ENCODE peak calls at places on chromosomes 11 and 22, in nine cellular contexts. O is fibroblast of lung, Z is AG09309, L is A549, S is GM12891, G is activated T-helper 1 cell treated with Interleukin-2 at 50 U/mL for 16 hours, T is heart left ventricle, C is fibroblast of pulmonary artery, R is mesothelial cell of epicardium. X is an unnamed sample.

GRCh38 chr11:68351450-68352275 is 39.3 kb downstream of the LRP5 start:
- DNase-seq in R (no peak), T (peak), Z (no peak), C (no peak), O (no peak), G (no peak), S (no peak), L (peak), X (no peak)

GRCh38 chr11:79052539-79052938 is 388.3 kb downstream of the TENM4 start:
- DNase-seq in L (no peak), S (no peak), C (no peak), Z (no peak), G (no peak), O (peak), R (no peak), T (no peak), X (no peak)

GRCh38 chr22:22717723-22718122 is 73.3 kb downstream of the GGTLC2 start:
- DNase-seq in Z (no peak), S (no peak), T (no peak), G (no peak), L (no peak), C (no peak), O (no peak), R (no peak), X (no peak)

GRCh38 chr11:73838443-73839122 is 38.1 kb downstream of the COA4 start:
- DNase-seq in S (no peak), G (no peak), R (no peak), L (no peak), T (no peak), C (peak), O (peak), Z (peak), X (no peak)

GRCh38 chr11:116162541-116163230 is 610.1 kb downstream of the BUD13 start:
- DNase-seq in R (no peak), C (no peak), Z (no peak), T (no peak), L (no peak), O (no peak), G (no peak), S (no peak), X (no peak)

GRCh38 chr11:82750643-82751139 is 17.0 kb upstream of the FAM181B start:
- DNase-seq in C (no peak), L (no peak), R (no peak), T (no peak), G (no peak), S (no peak), O (no peak), Z (no peak), X (no peak)

GRCh38 chr22:48947636-48948035 is 880.0 kb downstream of the BRD1 start:
- DNase-seq in G (no peak), O (no peak), Z (no peak), R (peak), L (no peak), S (no peak), C (no peak), T (no peak), X (no peak)

GRCh38 chr11:103358251-103358650 is 249.0 kb downstream of the DYNC2H1 start:
- DNase-seq in S (no peak), T (no peak), O (peak), Z (no peak), R (no peak), C (peak), L (no peak), G (no peak), X (no peak)

GRCh38 chr11:16793511-16793910 is 55.1 kb downstream of the C11orf58 start:
- DNase-seq in L (no peak), T (no peak), O (no peak), R (no peak), S (no peak), Z (no peak), G (no peak), C (no peak), X (no peak)

GRCh38 chr11:122862091-122862490 is 20.5 kb upstream of the JHY start:
- DNase-seq in O (no peak), S (no peak), C (no peak), L (no peak), G (no peak), R (no peak), T (no peak), Z (no peak), X (no peak)

GRCh38 chr11:70505761-70506657 is 107.7 kb downstream of the CTTN start:
- DNase-seq in G (no peak), Z (no peak), C (no peak), L (no peak), R (no peak), S (no peak), O (no peak), T (no peak), X (no peak)

GRCh38 chr11:30333405-30333804 is 10.5 kb downstream of the ARL14EP start:
- DNase-seq in S (no peak), O (no peak), L (peak), T (no peak), Z (no peak), R (no peak), C (peak), G (no peak), X (no peak)

GRCh38 chr22:29152381-29153138 is 53.1 kb upstream of the EMID1 start:
- DNase-seq in G (no peak), Z (no peak), R (no peak), S (no peak), O (no peak), T (peak), C (peak), L (no peak), X (no peak)

GRCh38 chr11:72220696-72221363 is 3.7 kb upstream of the INPPL1 start:
- DNase-seq in R (peak), T (no peak), C (no peak), L (no peak), Z (no peak), O (no peak), S (no peak), G (no peak), X (no peak)

GRCh38 chr11:117969160-117969991 is 16.8 kb upstream of the IL10RA start:
- DNase-seq in T (no peak), O (no peak), S (no peak), C (no peak), R (peak), G (no peak), L (no peak), Z (no peak), X (no peak)

GRCh38 chr11:63782749-63783148 is 14.2 kb upstream of the ZFTA start:
- DNase-seq in T (no peak), L (no peak), R (no peak), O (no peak), C (no peak), Z (no peak), S (no peak), G (no peak), X (no peak)

GRCh38 chr11:57459112-57460016 is 964 bp upstream of the RTN4RL2 start:
- DNase-seq in G (no peak), O (no peak), T (no peak), Z (no peak), C (no peak), L (peak), S (no peak), R (no peak), X (no peak)

GRCh38 chr11:127412722-127413121 is 412.2 kb upstream of the KIRREL3 start:
- DNase-seq in L (no peak), R (no peak), Z (no peak), S (no peak), G (no peak), O (no peak), C (no peak), T (no peak), X (no peak)

GRCh38 chr22:39802682-39803081 is 90.9 kb downstream of the ENTHD1 start:
- DNase-seq in R (no peak), L (no peak), Z (no peak), C (no peak), S (no peak), T (no peak), O (no peak), G (no peak), X (no peak)

GRCh38 chr11:118415739-118416068 is 14.3 kb downstream of the ATP5MG start:
- DNase-seq in R (no peak), G (no peak), Z (peak), C (peak), T (peak), L (peak), O (peak), S (no peak), X (no peak)

GRCh38 chr11:2529636-2530035 is 84.8 kb downstream of the KCNQ1 start:
- DNase-seq in T (no peak), S (no peak), G (no peak), C (no peak), L (no peak), O (no peak), R (no peak), Z (no peak), X (no peak)

GRCh38 chr22:48782817-48783511 is 1044.7 kb downstream of the BRD1 start:
- DNase-seq in Z (no peak), O (no peak), C (no peak), T (no peak), L (no peak), R (no peak), G (no peak), S (no peak), X (no peak)

GRCh38 chr11:14315130-14315529 is 43.9 kb downstream of the RRAS2 start:
- DNase-seq in T (no peak), G (no peak), R (no peak), S (no peak), C (no peak), L (no peak), O (no peak), Z (no peak), X (no peak)

GRCh38 chr11:79160786-79161403 is 279.9 kb downstream of the TENM4 start:
- DNase-seq in C (peak), L (no peak), G (no peak), Z (no peak), T (no peak), S (no peak), R (no peak), O (peak), X (no peak)

GRCh38 chr11:74776546-74776945 is 27.9 kb downstream of the RNF169 start:
- DNase-seq in T (no peak), R (no peak), S (no peak), G (no peak), Z (no peak), O (no peak), C (no peak), L (no peak), X (no peak)

GRCh38 chr11:33934450-33934849 is 42.6 kb upstream of the LMO2 start:
- DNase-seq in O (no peak), Z (no peak), T (no peak), L (no peak), G (no peak), R (no peak), S (no peak), C (no peak), X (no peak)

GRCh38 chr11:61146413-61146812 is 14.8 kb downstream of the VPS37C start:
- DNase-seq in S (no peak), T (peak), C (no peak), R (no peak), O (no peak), G (no peak), L (no peak), Z (no peak), X (no peak)

GRCh38 chr22:42256930-42257329 is 13.5 kb downstream of the TCF20 start:
- DNase-seq in L (no peak), T (no peak), S (no peak), O (no peak), R (no peak), Z (no peak), C (no peak), G (no peak), X (no peak)

GRCh38 chr11:65700377-65700776 is 11.7 kb upstream of the KAT5 start:
- DNase-seq in O (no peak), S (no peak), Z (no peak), T (no peak), R (no peak), G (no peak), L (no peak), C (no peak), X (no peak)

GRCh38 chr22:37862570-37863325 is 13.5 kb downstream of the EIF3L start:
- DNase-seq in C (no peak), O (peak), T (no peak), Z (no peak), S (no peak), R (no peak), G (no peak), L (no peak), X (no peak)

GRCh38 chr22:25437414-25438160 is 126.9 kb upstream of the GRK3 start:
- DNase-seq in L (no peak), C (no peak), R (no peak), Z (no peak), O (no peak), S (no peak), G (no peak), T (no peak), X (no peak)

GRCh38 chr22:38077096-38077495 is 6.9 kb downstream of the SLC16A8 start:
- DNase-seq in L (no peak), G (no peak), C (no peak), O (no peak), T (no peak), R (no peak), S (no peak), Z (no peak), X (no peak)

GRCh38 chr11:73750238-73750637 is 10.6 kb downstream of the RAB6A start:
- DNase-seq in T (no peak), C (no peak), Z (no peak), G (no peak), O (no peak), S (no peak), L (no peak), R (no peak), X (no peak)

GRCh38 chr11:130749216-130749615 is 167.1 kb downstream of the SNX19 start:
- DNase-seq in Z (no peak), T (no peak), C (no peak), O (no peak), S (no peak), G (no peak), R (no peak), L (no peak), X (no peak)

GRCh38 chr11:45090607-45091006 is 55.8 kb upstream of the PRDM11 start:
- DNase-seq in G (no peak), C (no peak), T (no peak), R (no peak), O (no peak), Z (no peak), S (no peak), L (no peak), X (no peak)

GRCh38 chr11:45097721-45098493 is 48.5 kb upstream of the PRDM11 start:
- DNase-seq in Z (no peak), T (peak), S (no peak), G (no peak), R (peak), C (peak), L (peak), O (peak), X (no peak)

GRCh38 chr11:117816151-117816741 is 8.3 kb downstream of the FXYD2 start:
- DNase-seq in G (no peak), O (peak), Z (no peak), R (peak), S (no peak), L (peak), C (peak), T (peak), X (no peak)

GRCh38 chr11:2752204-2752772 is 52.5 kb upstream of the KCNQ1OT1 start:
- DNase-seq in Z (no peak), G (no peak), L (peak), R (no peak), S (no peak), T (peak), O (no peak), C (peak), X (no peak)

X was measured in GM12892.